ENCODE peak calls at places on chromosome 3, in nine cellular contexts. F is NCI-H2081 treated with DMSO at 0.1 percent for 48 hours, I is stomach, C is activated gamma-delta T cell, W is COR-L47, R is activated T-cell treated with anti-CD3 and anti-CD28 coated beads for 48 hours, M is Peyer's patch, X is NCI-H526 treated with DMSO at 0.1 percent for 48 hours, T is neural progenitor cell. S is an unnamed sample.

GRCh38 chr3:186949281-186949982 is 19.1 kb downstream of the ST6GAL1 start:
- DNase-seq in F (no peak), I (no peak), C (no peak), W (no peak), R (no peak), M (no peak), X (no peak), T (no peak), S (no peak)

GRCh38 chr3:141729240-141729639 is 8.9 kb upstream of the RNF7 start:
- DNase-seq in F (no peak), I (no peak), C (no peak), W (no peak), R (no peak), M (no peak), X (no peak), T (no peak), S (no peak)

GRCh38 chr3:150975992-150976368 is 3.5 kb upstream of the CLRN1 start:
- DNase-seq in F (no peak), I (no peak), C (no peak), W (no peak), R (peak), M (no peak), X (no peak), T (no peak), S (no peak)

GRCh38 chr3:104750581-104750980 is 616.1 kb upstream of the ALCAM start:
- DNase-seq in F (no peak), I (no peak), C (no peak), W (peak), R (no peak), M (no peak), X (no peak), T (no peak), S (no peak)

GRCh38 chr3:71881041-71881440 is 96.1 kb upstream of the PROK2 start:
- DNase-seq in F (no peak), I (no peak), C (no peak), W (no peak), R (no peak), M (no peak), X (no peak), T (no peak), S (peak)

GRCh38 chr3:126208618-126209256 is 28.4 kb upstream of the ALDH1L1 start:
- DNase-seq in F (peak), I (peak), C (no peak), W (peak), R (no peak), M (no peak), X (no peak), T (no peak), S (peak)

GRCh38 chr3:178103140-178103539 is 433.1 kb upstream of the KCNMB2 start:
- DNase-seq in F (no peak), I (no peak), C (no peak), W (no peak), R (no peak), M (no peak), X (no peak), T (no peak), S (no peak)

GRCh38 chr3:51340989-51341636 is 44.0 kb upstream of the MANF start:
- DNase-seq in F (no peak), I (no peak), C (no peak), W (no peak), R (no peak), M (no peak), X (no peak), T (peak), S (no peak)

GRCh38 chr3:47344971-47345370 is 35.9 kb upstream of the PTPN23 start:
- DNase-seq in F (no peak), I (no peak), C (no peak), W (no peak), R (no peak), M (no peak), X (no peak), T (no peak), S (no peak)

S was measured in colonic mucosa.